ENCODE peak calls at places on chromosomes 5 and 9, in seven cellular contexts. One of them, this sample, is unnamed.

GRCh38 chr9:21872696-21873095 is 70.3 kb downstream of the MTAP start:
- DNase-seq in HFF-Myc: no peak
- DNase-seq in mucosa of descending colon: no peak
- DNase-seq in AG09319: no peak
- DNase-seq in Calu3: no peak
- DNase-seq in transverse colon: no peak
- DNase-seq in GM23338: no peak
- DNase-seq in this sample: no peak

GRCh38 chr9:93595461-93595860 is 19.1 kb downstream of the PHF2 start:
- DNase-seq in AG09319: no peak
- DNase-seq in Calu3: no peak
- DNase-seq in transverse colon: no peak
- DNase-seq in GM23338: no peak
- DNase-seq in HFF-Myc: no peak
- DNase-seq in mucosa of descending colon: no peak
- DNase-seq in this sample: no peak

GRCh38 chr9:105066265-105066865 is 138.4 kb upstream of the ABCA1 start:
- DNase-seq in HFF-Myc: no peak
- DNase-seq in AG09319: no peak
- DNase-seq in mucosa of descending colon: peak; percentile 24
- DNase-seq in GM23338: no peak
- DNase-seq in transverse colon: no peak
- DNase-seq in Calu3: no peak
- DNase-seq in this sample: no peak

GRCh38 chr5:127040779-127041520 is 10.6 kb upstream of the MARCHF3 start:
- DNase-seq in Calu3: peak; percentile 56
- DNase-seq in GM23338: peak; percentile 36
- DNase-seq in transverse colon: peak; percentile 56
- DNase-seq in HFF-Myc: no peak
- DNase-seq in AG09319: no peak
- DNase-seq in mucosa of descending colon: peak; percentile 69
- DNase-seq in this sample: no peak

GRCh38 chr9:71524996-71525580 is 243.2 kb downstream of the CEMIP2 start:
- DNase-seq in HFF-Myc: no peak
- DNase-seq in mucosa of descending colon: no peak
- DNase-seq in Calu3: no peak
- DNase-seq in transverse colon: no peak
- DNase-seq in AG09319: no peak
- DNase-seq in GM23338: no peak
- DNase-seq in this sample: no peak

GRCh38 chr5:102130386-102130785 is 165.7 kb downstream of the SLCO4C1 start:
- DNase-seq in HFF-Myc: no peak
- DNase-seq in mucosa of descending colon: no peak
- DNase-seq in GM23338: no peak
- DNase-seq in transverse colon: no peak
- DNase-seq in AG09319: no peak
- DNase-seq in Calu3: no peak
- DNase-seq in this sample: no peak

GRCh38 chr5:82396871-82397514 is 118.8 kb upstream of the RPS23 start:
- DNase-seq in mucosa of descending colon: peak; percentile 42
- DNase-seq in HFF-Myc: peak; percentile 97
- DNase-seq in transverse colon: peak; percentile 47
- DNase-seq in Calu3: peak; percentile 73
- DNase-seq in GM23338: no peak
- DNase-seq in AG09319: peak; percentile 95
- DNase-seq in this sample: no peak

GRCh38 chr5:177364159-177364962 is 6.6 kb downstream of the RGS14 start:
- DNase-seq in Calu3: no peak
- DNase-seq in AG09319: no peak
- DNase-seq in mucosa of descending colon: no peak
- DNase-seq in HFF-Myc: no peak
- DNase-seq in transverse colon: no peak
- DNase-seq in GM23338: peak; percentile 13
- DNase-seq in this sample: no peak

GRCh38 chr5:34656001-34656699 is at the start of gene RAI14:
- DNase-seq in HFF-Myc: no peak
- DNase-seq in AG09319: peak; percentile 77
- DNase-seq in transverse colon: peak; percentile 73
- DNase-seq in GM23338: peak; percentile 87
- DNase-seq in Calu3: peak; percentile 88
- DNase-seq in mucosa of descending colon: peak; percentile 67
- DNase-seq in this sample: peak; percentile 38

GRCh38 chr9:76602191-76602590 is 143.2 kb downstream of the GCNT1 start:
- DNase-seq in GM23338: no peak
- DNase-seq in AG09319: no peak
- DNase-seq in mucosa of descending colon: no peak
- DNase-seq in transverse colon: no peak
- DNase-seq in HFF-Myc: no peak
- DNase-seq in Calu3: no peak
- DNase-seq in this sample: no peak

GRCh38 chr5:78835176-78835575 is 149.9 kb downstream of the ARSB start:
- DNase-seq in AG09319: no peak
- DNase-seq in Calu3: no peak
- DNase-seq in GM23338: no peak
- DNase-seq in transverse colon: no peak
- DNase-seq in HFF-Myc: no peak
- DNase-seq in mucosa of descending colon: no peak
- DNase-seq in this sample: no peak

GRCh38 chr9:101791938-101792337 is 53.5 kb upstream of the GRIN3A start:
- DNase-seq in mucosa of descending colon: peak; percentile 82
- DNase-seq in GM23338: peak; percentile 75
- DNase-seq in HFF-Myc: no peak
- DNase-seq in Calu3: peak; percentile 53
- DNase-seq in AG09319: no peak
- DNase-seq in transverse colon: peak; percentile 58
- DNase-seq in this sample: no peak

GRCh38 chr9:108549184-108549583 is 306.6 kb downstream of the ACTL7B start:
- DNase-seq in GM23338: no peak
- DNase-seq in mucosa of descending colon: no peak
- DNase-seq in AG09319: no peak
- DNase-seq in transverse colon: no peak
- DNase-seq in Calu3: peak; percentile 64
- DNase-seq in HFF-Myc: no peak
- DNase-seq in this sample: no peak

GRCh38 chr9:133583586-133583985 is 25.6 kb downstream of the FAM163B start:
- DNase-seq in Calu3: no peak
- DNase-seq in transverse colon: no peak
- DNase-seq in mucosa of descending colon: no peak
- DNase-seq in AG09319: no peak
- DNase-seq in GM23338: no peak
- DNase-seq in HFF-Myc: no peak
- DNase-seq in this sample: no peak
- TF ChIP-seq CTCF in Calu3: no peak
- TF ChIP-seq CTCF in transverse colon: no peak
- TF ChIP-seq CTCF in mucosa of descending colon: no peak
- TF ChIP-seq CTCF in AG09319: no peak
- TF ChIP-seq CTCF in GM23338: no peak
- TF ChIP-seq CTCF in HFF-Myc: no peak
- TF ChIP-seq CTCF in this sample: no peak

GRCh38 chr5:129820-130219 is 37.9 kb downstream of the PLEKHG4B start:
- DNase-seq in GM23338: peak; percentile 32
- DNase-seq in AG09319: no peak
- DNase-seq in transverse colon: no peak
- DNase-seq in HFF-Myc: peak; percentile 63
- DNase-seq in mucosa of descending colon: no peak
- DNase-seq in Calu3: no peak
- DNase-seq in this sample: no peak

GRCh38 chr5:129148-129547 is 37.2 kb downstream of the PLEKHG4B start:
- DNase-seq in mucosa of descending colon: no peak
- DNase-seq in GM23338: no peak
- DNase-seq in HFF-Myc: no peak
- DNase-seq in transverse colon: no peak
- DNase-seq in Calu3: no peak
- DNase-seq in AG09319: no peak
- DNase-seq in this sample: no peak

GRCh38 chr5:128446-128845 is 36.5 kb downstream of the PLEKHG4B start:
- DNase-seq in AG09319: no peak
- DNase-seq in GM23338: no peak
- DNase-seq in transverse colon: no peak
- DNase-seq in HFF-Myc: peak; percentile 87
- DNase-seq in Calu3: no peak
- DNase-seq in mucosa of descending colon: no peak
- DNase-seq in this sample: no peak

GRCh38 chr5:125815-126214 is 33.8 kb downstream of the PLEKHG4B start:
- DNase-seq in GM23338: peak; percentile 45
- DNase-seq in transverse colon: no peak
- DNase-seq in AG09319: no peak
- DNase-seq in mucosa of descending colon: no peak
- DNase-seq in HFF-Myc: no peak
- DNase-seq in Calu3: no peak
- DNase-seq in this sample: no peak

DNA sequence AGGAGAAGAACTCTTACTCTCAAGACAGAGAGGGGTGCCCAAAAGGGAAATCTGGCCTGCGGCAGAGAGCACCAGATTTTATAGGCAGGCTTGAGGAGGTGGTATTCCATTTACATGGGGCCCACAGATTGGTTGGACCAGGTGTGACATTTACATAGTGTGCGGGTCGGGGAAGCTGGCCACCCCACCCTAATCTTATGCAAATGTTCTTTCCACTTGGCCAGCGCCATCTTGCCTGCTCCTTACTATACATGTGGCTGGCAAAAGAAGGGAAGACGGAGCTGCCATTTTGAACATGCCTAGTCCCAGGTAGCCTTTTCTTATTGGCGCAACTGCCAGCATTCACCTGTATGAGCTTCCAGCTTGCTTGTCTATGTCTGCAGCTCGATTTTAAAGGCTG is 34.8 kb downstream of the PLEKHG4B start:
- DNase-seq in Calu3: no peak
- DNase-seq in GM23338: peak; percentile 70
- DNase-seq in HFF-Myc: no peak
- DNase-seq in AG09319: no peak
- DNase-seq in transverse colon: no peak
- DNase-seq in mucosa of descending colon: no peak
- DNase-seq in this sample: no peak
- TF ChIP-seq CTCF in Calu3: no peak
- TF ChIP-seq CTCF in GM23338: no peak
- TF ChIP-seq CTCF in HFF-Myc: no peak
- TF ChIP-seq CTCF in AG09319: no peak
- TF ChIP-seq CTCF in transverse colon: no peak
- TF ChIP-seq CTCF in mucosa of descending colon: no peak
- TF ChIP-seq CTCF in this sample: no peak

GRCh38 chr9:133935328-133936040 is 56.6 kb downstream of the VAV2 start:
- DNase-seq in Calu3: no peak
- DNase-seq in mucosa of descending colon: peak; percentile 67
- DNase-seq in HFF-Myc: no peak
- DNase-seq in AG09319: no peak
- DNase-seq in GM23338: no peak
- DNase-seq in transverse colon: peak; percentile 50
- DNase-seq in this sample: no peak
- TF ChIP-seq CTCF in Calu3: no peak
- TF ChIP-seq CTCF in mucosa of descending colon: no peak
- TF ChIP-seq CTCF in HFF-Myc: no peak
- TF ChIP-seq CTCF in AG09319: no peak
- TF ChIP-seq CTCF in GM23338: no peak
- TF ChIP-seq CTCF in transverse colon: no peak
- TF ChIP-seq CTCF in this sample: no peak

GRCh38 chr9:78001946-78002731 is 29.5 kb downstream of the GNAQ start:
- DNase-seq in HFF-Myc: no peak
- DNase-seq in Calu3: no peak
- DNase-seq in GM23338: no peak
- DNase-seq in transverse colon: no peak
- DNase-seq in mucosa of descending colon: no peak
- DNase-seq in AG09319: no peak
- DNase-seq in this sample: no peak

GRCh38 chr9:78006734-78007133 is 24.9 kb downstream of the GNAQ start:
- DNase-seq in GM23338: no peak
- DNase-seq in mucosa of descending colon: no peak
- DNase-seq in Calu3: no peak
- DNase-seq in HFF-Myc: no peak
- DNase-seq in transverse colon: no peak
- DNase-seq in AG09319: no peak
- DNase-seq in this sample: no peak

GRCh38 chr9:78005231-78006002 is 26.2 kb downstream of the GNAQ start:
- DNase-seq in transverse colon: no peak
- DNase-seq in mucosa of descending colon: no peak
- DNase-seq in AG09319: no peak
- DNase-seq in Calu3: no peak
- DNase-seq in GM23338: no peak
- DNase-seq in HFF-Myc: no peak
- DNase-seq in this sample: no peak

GRCh38 chr9:78003730-78004129 is 27.9 kb downstream of the GNAQ start:
- DNase-seq in mucosa of descending colon: no peak
- DNase-seq in AG09319: no peak
- DNase-seq in transverse colon: no peak
- DNase-seq in HFF-Myc: no peak
- DNase-seq in GM23338: no peak
- DNase-seq in Calu3: no peak
- DNase-seq in this sample: no peak

DNA sequence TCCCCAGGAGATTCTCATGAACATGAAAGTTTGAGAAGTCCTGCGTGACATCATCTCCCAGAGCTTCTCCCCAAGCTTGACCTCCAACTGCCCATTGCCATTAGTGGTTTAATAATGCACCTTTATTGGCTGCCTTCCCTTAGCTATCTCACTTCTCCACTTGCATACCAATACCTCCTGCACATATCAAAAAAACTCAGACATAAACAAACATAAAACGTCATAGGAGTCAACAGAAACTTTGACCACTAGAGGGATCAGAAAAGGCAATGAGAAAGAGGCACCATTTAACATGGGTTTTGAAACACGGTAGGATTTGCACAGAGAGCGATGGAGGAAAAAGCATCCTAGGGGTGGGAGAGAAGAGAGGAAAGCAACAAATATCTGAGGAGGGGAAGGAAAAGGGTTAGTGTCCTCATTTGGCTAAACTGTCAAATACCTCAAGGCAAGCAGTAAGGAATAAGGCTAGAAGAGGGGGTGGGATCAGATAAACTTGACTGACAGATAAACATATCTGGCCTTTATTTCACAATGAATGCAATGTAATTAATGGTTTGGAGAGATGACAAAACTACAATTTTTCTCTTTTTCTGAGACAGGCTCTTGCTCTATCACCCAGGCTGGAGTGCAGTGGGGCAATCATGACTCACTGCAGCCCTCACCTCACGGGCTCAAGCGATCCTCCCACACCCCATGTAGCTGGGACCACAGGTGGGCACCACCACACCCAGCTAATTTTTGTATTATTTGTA is 27.0 kb downstream of the GNAQ start:
- DNase-seq in Calu3: peak; percentile 31
- DNase-seq in transverse colon: no peak
- DNase-seq in AG09319: no peak
- DNase-seq in mucosa of descending colon: no peak
- DNase-seq in GM23338: peak; percentile 37
- DNase-seq in HFF-Myc: no peak
- DNase-seq in this sample: no peak
- TF ChIP-seq CTCF in Calu3: no peak
- TF ChIP-seq CTCF in transverse colon: peak; percentile 60
- TF ChIP-seq CTCF in AG09319: no peak
- TF ChIP-seq CTCF in mucosa of descending colon: no peak
- TF ChIP-seq CTCF in GM23338: peak; percentile 37
- TF ChIP-seq CTCF in HFF-Myc: peak; percentile 32
- TF ChIP-seq CTCF in this sample: no peak